ENCODE peak calls at places on chromosome 3, in five cellular contexts. One of them, this sample, is unnamed.

GRCh38 chr3:77370413-77370812 is 330.5 kb downstream of the ROBO2 start:
- DNase-seq in RWPE1: peak; percentile 34
- DNase-seq in naive B cell: no peak
- DNase-seq in AG09319: peak; percentile 45
- DNase-seq in stimulated activated CD8-positive, alpha-beta memory T cell treated with anti-CD3 and anti-CD28 coated beads, Interleukin-15, amount 100 ng/mL, for 24 hours: no peak
- DNase-seq in this sample: no peak

GRCh38 chr3:151219056-151219455 is 16.0 kb upstream of the GPR171 start:
- DNase-seq in RWPE1: peak; percentile 84
- DNase-seq in naive B cell: no peak
- DNase-seq in AG09319: no peak
- DNase-seq in stimulated activated CD8-positive, alpha-beta memory T cell treated with anti-CD3 and anti-CD28 coated beads, Interleukin-15, amount 100 ng/mL, for 24 hours: no peak
- DNase-seq in this sample: no peak

GRCh38 chr3:126676919-126677705 is 22.2 kb upstream of the TXNRD3 start:
- DNase-seq in RWPE1: no peak
- DNase-seq in naive B cell: no peak
- DNase-seq in AG09319: no peak
- DNase-seq in stimulated activated CD8-positive, alpha-beta memory T cell treated with anti-CD3 and anti-CD28 coated beads, Interleukin-15, amount 100 ng/mL, for 24 hours: no peak
- DNase-seq in this sample: no peak

GRCh38 chr3:11367116-11367781 is 95.1 kb downstream of the ATG7 start:
- DNase-seq in RWPE1: no peak
- DNase-seq in naive B cell: no peak
- DNase-seq in AG09319: peak; percentile 56
- DNase-seq in stimulated activated CD8-positive, alpha-beta memory T cell treated with anti-CD3 and anti-CD28 coated beads, Interleukin-15, amount 100 ng/mL, for 24 hours: no peak
- DNase-seq in this sample: no peak

GRCh38 chr3:58167431-58168351 is 43.1 kb downstream of the DNASE1L3 start:
- DNase-seq in RWPE1: peak; percentile 30
- DNase-seq in naive B cell: peak; percentile 20
- DNase-seq in AG09319: peak; percentile 36
- DNase-seq in stimulated activated CD8-positive, alpha-beta memory T cell treated with anti-CD3 and anti-CD28 coated beads, Interleukin-15, amount 100 ng/mL, for 24 hours: peak; percentile 34
- DNase-seq in this sample: peak; percentile 69

GRCh38 chr3:48826451-48826850 is 21.2 kb downstream of the PRKAR2A start:
- DNase-seq in RWPE1: no peak
- DNase-seq in naive B cell: no peak
- DNase-seq in AG09319: peak; percentile 41
- DNase-seq in stimulated activated CD8-positive, alpha-beta memory T cell treated with anti-CD3 and anti-CD28 coated beads, Interleukin-15, amount 100 ng/mL, for 24 hours: no peak
- DNase-seq in this sample: no peak

GRCh38 chr3:128280466-128281455 is 127.5 kb downstream of the EEFSEC start:
- DNase-seq in RWPE1: no peak
- DNase-seq in naive B cell: no peak
- DNase-seq in AG09319: no peak
- DNase-seq in stimulated activated CD8-positive, alpha-beta memory T cell treated with anti-CD3 and anti-CD28 coated beads, Interleukin-15, amount 100 ng/mL, for 24 hours: no peak
- DNase-seq in this sample: no peak

GRCh38 chr3:52790337-52790736 is 4.3 kb upstream of the ITIH3 start:
- DNase-seq in RWPE1: no peak
- DNase-seq in naive B cell: no peak
- DNase-seq in AG09319: no peak
- DNase-seq in stimulated activated CD8-positive, alpha-beta memory T cell treated with anti-CD3 and anti-CD28 coated beads, Interleukin-15, amount 100 ng/mL, for 24 hours: no peak
- DNase-seq in this sample: no peak

GRCh38 chr3:150508401-150508800 is 37.9 kb downstream of the SERP1 start:
- DNase-seq in RWPE1: no peak
- DNase-seq in naive B cell: no peak
- DNase-seq in AG09319: no peak
- DNase-seq in stimulated activated CD8-positive, alpha-beta memory T cell treated with anti-CD3 and anti-CD28 coated beads, Interleukin-15, amount 100 ng/mL, for 24 hours: no peak
- DNase-seq in this sample: no peak